ENCODE peak calls at places on chromosomes 2 and 18, in ten cellular contexts. C is germinal center, M is GM03348, J is glutamatergic neuron, U is colonic mucosa, D is HCT116, I is GM12891, E is skeletal muscle cell, F is cardiac muscle cell, N is amniotic stem cell. B is an unnamed sample.

GRCh38 chr2:153047220-153047619 is 328.8 kb downstream of the ARL6IP6 start:
- DNase-seq in C (no peak), M (no peak), J (no peak), U (no peak), D (no peak), I (no peak), E (no peak), F (peak; percentile 20), N (no peak), B (no peak)

GRCh38 chr18:77320960-77321559 is 71.4 kb downstream of the GALR1 start:
- DNase-seq in C (no peak), M (no peak), J (no peak), U (no peak), D (no peak), I (no peak), E (no peak), F (peak; percentile 60), N (no peak), B (no peak)

GRCh38 chr2:71802556-71802955 is 345.1 kb downstream of the CYP26B1 start:
- DNase-seq in C (no peak), M (no peak), J (no peak), U (no peak), D (no peak), I (no peak), E (no peak), F (no peak), N (no peak), B (no peak)

GRCh38 chr2:84486436-84487115 is 27.5 kb upstream of the SUCLG1 start:
- DNase-seq in C (no peak), M (no peak), J (no peak), U (peak; percentile 87), D (no peak), I (no peak), E (peak; percentile 40), F (no peak), N (no peak), B (peak; percentile 61)

GRCh38 chr2:157789933-157790511 is 86.1 kb downstream of the ACVR1 start:
- DNase-seq in C (no peak), M (no peak), J (no peak), U (peak; percentile 53), D (no peak), I (no peak), E (peak; percentile 31), F (no peak), N (no peak), B (peak; percentile 72)

GRCh38 chr2:168316073-168316440 is 68.7 kb upstream of the STK39 start:
- DNase-seq in C (no peak), M (no peak), J (no peak), U (no peak), D (no peak), I (no peak), E (no peak), F (no peak), N (no peak), B (no peak)

GRCh38 chr2:229701716-229702115 is 12.6 kb downstream of the DNER start:
- DNase-seq in C (no peak), M (no peak), J (no peak), U (no peak), D (no peak), I (no peak), E (no peak), F (no peak), N (no peak), B (no peak)

GRCh38 chr18:46343940-46344372 is 239.8 kb downstream of the HAUS1 start:
- DNase-seq in C (peak; percentile 41), M (no peak), J (peak; percentile 43), U (peak; percentile 24), D (no peak), I (peak; percentile 43), E (no peak), F (no peak), N (no peak), B (no peak)

GRCh38 chr18:53322163-53322562 is 902.3 kb downstream of the MBD2 start:
- DNase-seq in C (no peak), M (no peak), J (no peak), U (no peak), D (no peak), I (no peak), E (no peak), F (no peak), N (no peak), B (no peak)

GRCh38 chr2:39128919-39129391 is 8.1 kb upstream of the SOS1 start:
- DNase-seq in C (peak; percentile 29), M (no peak), J (no peak), U (no peak), D (no peak), I (no peak), E (no peak), F (no peak), N (no peak), B (no peak)

GRCh38 chr2:101657787-101658186 is 39.7 kb upstream of the MAP4K4 start:
- DNase-seq in C (no peak), M (no peak), J (no peak), U (no peak), D (no peak), I (no peak), E (no peak), F (no peak), N (no peak), B (no peak)

GRCh38 chr2:126643431-126643830 is 12.5 kb upstream of the GYPC start:
- DNase-seq in C (no peak), M (no peak), J (no peak), U (no peak), D (no peak), I (no peak), E (no peak), F (no peak), N (no peak), B (no peak)

GRCh38 chr2:163735692-163736432 is at the start of gene FIGN:
- DNase-seq in C (no peak), M (peak; percentile 89), J (peak; percentile 78), U (peak; percentile 47), D (no peak), I (no peak), E (peak; percentile 54), F (peak; percentile 93), N (peak; percentile 79), B (peak; percentile 90)

GRCh38 chr2:220147590-220147989 is 520.2 kb downstream of the SLC4A3 start:
- DNase-seq in C (no peak), M (peak; percentile 16), J (no peak), U (no peak), D (no peak), I (no peak), E (no peak), F (no peak), N (no peak), B (no peak)

GRCh38 chr2:52356560-52356959 is 1324.6 kb upstream of the NRXN1 start:
- DNase-seq in C (no peak), M (no peak), J (no peak), U (no peak), D (no peak), I (no peak), E (no peak), F (no peak), N (no peak), B (no peak)

GRCh38 chr2:26934335-26934724 is 36.1 kb upstream of the MAPRE3 start:
- DNase-seq in C (no peak), M (no peak), J (no peak), U (no peak), D (no peak), I (no peak), E (no peak), F (no peak), N (no peak), B (no peak)

GRCh38 chr2:1168856-1169255 is 218.2 kb downstream of the SNTG2 start:
- DNase-seq in C (no peak), M (no peak), J (no peak), U (no peak), D (no peak), I (no peak), E (no peak), F (no peak), N (no peak), B (no peak)

GRCh38 chr2:232927793-232928563 is 57.9 kb downstream of the SNORC start:
- DNase-seq in C (peak; percentile 42), M (peak; percentile 39), J (peak; percentile 54), U (no peak), D (no peak), I (peak; percentile 50), E (no peak), F (no peak), N (no peak), B (no peak)

GRCh38 chr2:112137516-112138142 is 556 bp upstream of the FBLN7 start:
- DNase-seq in C (peak; percentile 47), M (peak; percentile 40), J (no peak), U (no peak), D (no peak), I (no peak), E (no peak), F (no peak), N (no peak), B (no peak)

GRCh38 chr18:63119647-63120046 is 199.9 kb downstream of the BCL2 start:
- DNase-seq in C (no peak), M (peak; percentile 50), J (peak; percentile 32), U (peak; percentile 50), D (peak; percentile 31), I (no peak), E (no peak), F (no peak), N (no peak), B (no peak)

GRCh38 chr18:3869848-3870247 is 419.9 kb downstream of the TGIF1 start:
- DNase-seq in C (no peak), M (peak; percentile 54), J (no peak), U (no peak), D (peak; percentile 40), I (no peak), E (no peak), F (peak; percentile 51), N (peak; percentile 23), B (no peak)

GRCh38 chr2:73034661-73035374 is 36.7 kb downstream of the SFXN5 start:
- DNase-seq in C (no peak), M (no peak), J (no peak), U (no peak), D (no peak), I (no peak), E (no peak), F (no peak), N (no peak), B (no peak)

GRCh38 chr2:232214053-232214452 is 164.5 kb upstream of the ALPP start:
- DNase-seq in C (no peak), M (peak; percentile 16), J (no peak), U (no peak), D (no peak), I (no peak), E (peak; percentile 6), F (peak; percentile 32), N (no peak), B (no peak)

GRCh38 chr2:146940016-146940685 is 904.7 kb upstream of the ACVR2A start:
- DNase-seq in C (no peak), M (peak; percentile 54), J (no peak), U (no peak), D (no peak), I (no peak), E (no peak), F (peak; percentile 51), N (no peak), B (no peak)

GRCh38 chr2:98461650-98462049 is 17.0 kb downstream of the INPP4A start:
- DNase-seq in C (no peak), M (no peak), J (no peak), U (no peak), D (no peak), I (no peak), E (no peak), F (no peak), N (no peak), B (no peak)

GRCh38 chr2:101952551-101952950 is 39.2 kb upstream of the IL1R2 start:
- DNase-seq in C (no peak), M (no peak), J (no peak), U (no peak), D (no peak), I (no peak), E (no peak), F (no peak), N (no peak), B (no peak)

GRCh38 chr2:190683802-190684201 is 34.9 kb downstream of the NAB1 start:
- DNase-seq in C (no peak), M (no peak), J (no peak), U (no peak), D (no peak), I (no peak), E (no peak), F (no peak), N (no peak), B (no peak)

GRCh38 chr18:40529478-40529877 is 1425.6 kb upstream of the PIK3C3 start:
- DNase-seq in C (no peak), M (no peak), J (no peak), U (no peak), D (no peak), I (no peak), E (no peak), F (no peak), N (no peak), B (no peak)